ENCODE peak calls at places on chromosome 19, in eight cellular contexts. One of them, this sample, is unnamed.

GRCh38 chr19:43634877-43635560 is 4.6 kb downstream of the CADM4 start:
- DNase-seq in HCT116: no peak
- DNase-seq in Panc1: no peak
- DNase-seq in HepG2: peak; percentile 69
- DNase-seq in K562: no peak
- DNase-seq in A549: no peak
- DNase-seq in SK-N-SH: no peak
- DNase-seq in GM12878: no peak
- DNase-seq in this sample: peak; percentile 77

GRCh38 chr19:41000310-41000737 is 9.2 kb downstream of the CYP2B6 start:
- DNase-seq in SK-N-SH: no peak
- DNase-seq in Panc1: no peak
- DNase-seq in HCT116: peak; percentile 73
- DNase-seq in A549: peak; percentile 53
- DNase-seq in K562: peak; percentile 37
- DNase-seq in GM12878: no peak
- DNase-seq in HepG2: peak; percentile 55
- DNase-seq in this sample: no peak

GRCh38 chr19:28213476-28214082 is 999.4 kb downstream of the UQCRFS1 start:
- DNase-seq in HepG2: no peak
- DNase-seq in A549: peak; percentile 71
- DNase-seq in K562: peak; percentile 23
- DNase-seq in SK-N-SH: peak; percentile 22
- DNase-seq in Panc1: no peak
- DNase-seq in GM12878: no peak
- DNase-seq in HCT116: no peak
- DNase-seq in this sample: peak; percentile 34

GRCh38 chr19:14505488-14506239 is 9.7 kb upstream of the GIPC1 start:
- DNase-seq in HCT116: peak; percentile 82
- DNase-seq in SK-N-SH: peak; percentile 78
- DNase-seq in GM12878: no peak
- DNase-seq in HepG2: peak; percentile 64
- DNase-seq in K562: peak; percentile 83
- DNase-seq in A549: peak; percentile 95
- DNase-seq in Panc1: no peak
- DNase-seq in this sample: peak; percentile 89

GRCh38 chr19:33447336-33448158 is 74.0 kb downstream of the CEBPG start:
- DNase-seq in Panc1: no peak
- DNase-seq in SK-N-SH: no peak
- DNase-seq in K562: no peak
- DNase-seq in A549: no peak
- DNase-seq in GM12878: no peak
- DNase-seq in HCT116: no peak
- DNase-seq in HepG2: no peak
- DNase-seq in this sample: no peak

GRCh38 chr19:51096473-51097165 is 11.6 kb downstream of the CTU1 start:
- DNase-seq in HCT116: peak; percentile 21
- DNase-seq in A549: peak; percentile 31
- DNase-seq in HepG2: no peak
- DNase-seq in GM12878: no peak
- DNase-seq in Panc1: no peak
- DNase-seq in SK-N-SH: no peak
- DNase-seq in K562: no peak
- DNase-seq in this sample: peak; percentile 57

GRCh38 chr19:22601906-22602630 is 32.1 kb upstream of the ZNF492 start:
- DNase-seq in GM12878: no peak
- DNase-seq in HepG2: no peak
- DNase-seq in SK-N-SH: no peak
- DNase-seq in K562: no peak
- DNase-seq in Panc1: no peak
- DNase-seq in A549: no peak
- DNase-seq in HCT116: no peak
- DNase-seq in this sample: no peak

GRCh38 chr19:36125557-36125956 is 10.3 kb downstream of the TBCB start:
- DNase-seq in HCT116: no peak
- DNase-seq in A549: no peak
- DNase-seq in K562: no peak
- DNase-seq in GM12878: no peak
- DNase-seq in SK-N-SH: peak; percentile 3
- DNase-seq in Panc1: no peak
- DNase-seq in HepG2: no peak
- DNase-seq in this sample: no peak

GRCh38 chr19:42528354-42529247 is at the start of gene CEACAM1:
- DNase-seq in K562: no peak
- DNase-seq in HepG2: peak; percentile 75
- DNase-seq in Panc1: no peak
- DNase-seq in A549: no peak
- DNase-seq in GM12878: no peak
- DNase-seq in HCT116: no peak
- DNase-seq in SK-N-SH: no peak
- DNase-seq in this sample: no peak

GRCh38 chr19:3617463-3617862 is 9.1 kb downstream of the CACTIN start:
- DNase-seq in GM12878: no peak
- DNase-seq in HCT116: no peak
- DNase-seq in K562: no peak
- DNase-seq in SK-N-SH: no peak
- DNase-seq in Panc1: no peak
- DNase-seq in HepG2: no peak
- DNase-seq in A549: no peak
- DNase-seq in this sample: peak; percentile 56

GRCh38 chr19:3176715-3177501 is 1.7 kb upstream of the S1PR4 start:
- DNase-seq in HepG2: no peak
- DNase-seq in Panc1: no peak
- DNase-seq in GM12878: no peak
- DNase-seq in SK-N-SH: no peak
- DNase-seq in K562: peak; percentile 84
- DNase-seq in HCT116: peak; percentile 75
- DNase-seq in A549: peak; percentile 83
- DNase-seq in this sample: no peak

GRCh38 chr19:42253245-42254082 is 1.5 kb downstream of the ERF start:
- DNase-seq in HepG2: peak; percentile 59
- DNase-seq in SK-N-SH: peak; percentile 83
- DNase-seq in A549: peak; percentile 81
- DNase-seq in GM12878: no peak
- DNase-seq in HCT116: no peak
- DNase-seq in Panc1: no peak
- DNase-seq in K562: peak; percentile 78
- DNase-seq in this sample: peak; percentile 79

GRCh38 chr19:55447421-55448174 is 4.5 kb upstream of the SHISA7 start:
- DNase-seq in HCT116: no peak
- DNase-seq in A549: peak; percentile 90
- DNase-seq in HepG2: no peak
- DNase-seq in K562: peak; percentile 57
- DNase-seq in GM12878: no peak
- DNase-seq in SK-N-SH: peak; percentile 78
- DNase-seq in Panc1: no peak
- DNase-seq in this sample: peak; percentile 62

GRCh38 chr19:1063030-1063908 is 3.7 kb upstream of the ARHGAP45 start:
- DNase-seq in Panc1: no peak
- DNase-seq in SK-N-SH: peak; percentile 64
- DNase-seq in K562: peak; percentile 87
- DNase-seq in GM12878: no peak
- DNase-seq in HepG2: no peak
- DNase-seq in HCT116: peak; percentile 78
- DNase-seq in A549: peak; percentile 77
- DNase-seq in this sample: peak; percentile 43

GRCh38 chr19:40217921-40218890 is at the start of gene TTC9B:
- DNase-seq in HepG2: no peak
- DNase-seq in SK-N-SH: peak; percentile 95
- DNase-seq in HCT116: no peak
- DNase-seq in GM12878: no peak
- DNase-seq in A549: peak; percentile 51
- DNase-seq in K562: peak; percentile 71
- DNase-seq in Panc1: no peak
- DNase-seq in this sample: peak; percentile 90

GRCh38 chr19:9672893-9673292 is 2.0 kb downstream of the ZNF562 start:
- DNase-seq in K562: peak; percentile 5
- DNase-seq in HCT116: no peak
- DNase-seq in GM12878: no peak
- DNase-seq in HepG2: peak; percentile 14
- DNase-seq in A549: no peak
- DNase-seq in SK-N-SH: no peak
- DNase-seq in Panc1: no peak
- DNase-seq in this sample: no peak

GRCh38 chr19:43482193-43482592 is 16.8 kb upstream of the LYPD3 start:
- DNase-seq in A549: no peak
- DNase-seq in HepG2: no peak
- DNase-seq in K562: no peak
- DNase-seq in HCT116: no peak
- DNase-seq in GM12878: no peak
- DNase-seq in Panc1: no peak
- DNase-seq in SK-N-SH: no peak
- DNase-seq in this sample: no peak

GRCh38 chr19:14300281-14300680 is 81.0 kb upstream of the ADGRE5 start:
- DNase-seq in HepG2: no peak
- DNase-seq in GM12878: no peak
- DNase-seq in SK-N-SH: no peak
- DNase-seq in K562: peak; percentile 39
- DNase-seq in HCT116: peak; percentile 55
- DNase-seq in A549: peak; percentile 66
- DNase-seq in Panc1: no peak
- DNase-seq in this sample: peak; percentile 74

GRCh38 chr19:55535173-55535572 is 1.8 kb downstream of the SBK2 start:
- DNase-seq in A549: no peak
- DNase-seq in K562: no peak
- DNase-seq in HCT116: no peak
- DNase-seq in SK-N-SH: no peak
- DNase-seq in HepG2: no peak
- DNase-seq in Panc1: no peak
- DNase-seq in GM12878: no peak
- DNase-seq in this sample: no peak

GRCh38 chr19:11197291-11198174 is at the start of gene KANK2:
- DNase-seq in A549: peak; percentile 77
- DNase-seq in SK-N-SH: peak; percentile 99
- DNase-seq in HCT116: peak; percentile 50
- DNase-seq in GM12878: peak; percentile 13
- DNase-seq in K562: peak; percentile 87
- DNase-seq in HepG2: peak; percentile 68
- DNase-seq in Panc1: no peak
- DNase-seq in this sample: peak; percentile 91

GRCh38 chr19:11198175-11198534 is 810 bp upstream of the KANK2 start:
- DNase-seq in GM12878: no peak
- DNase-seq in Panc1: no peak
- DNase-seq in SK-N-SH: no peak
- DNase-seq in HepG2: no peak
- DNase-seq in A549: no peak
- DNase-seq in HCT116: no peak
- DNase-seq in K562: no peak
- DNase-seq in this sample: no peak

GRCh38 chr19:11200015-11200574 is 2.8 kb upstream of the KANK2 start:
- DNase-seq in GM12878: no peak
- DNase-seq in K562: no peak
- DNase-seq in HCT116: no peak
- DNase-seq in SK-N-SH: no peak
- DNase-seq in HepG2: no peak
- DNase-seq in Panc1: no peak
- DNase-seq in A549: no peak
- DNase-seq in this sample: no peak

GRCh38 chr19:11199517-11199916 is 2.2 kb upstream of the KANK2 start:
- DNase-seq in GM12878: no peak
- DNase-seq in K562: no peak
- DNase-seq in A549: no peak
- DNase-seq in HCT116: no peak
- DNase-seq in Panc1: no peak
- DNase-seq in HepG2: no peak
- DNase-seq in SK-N-SH: no peak
- DNase-seq in this sample: no peak

DNA sequence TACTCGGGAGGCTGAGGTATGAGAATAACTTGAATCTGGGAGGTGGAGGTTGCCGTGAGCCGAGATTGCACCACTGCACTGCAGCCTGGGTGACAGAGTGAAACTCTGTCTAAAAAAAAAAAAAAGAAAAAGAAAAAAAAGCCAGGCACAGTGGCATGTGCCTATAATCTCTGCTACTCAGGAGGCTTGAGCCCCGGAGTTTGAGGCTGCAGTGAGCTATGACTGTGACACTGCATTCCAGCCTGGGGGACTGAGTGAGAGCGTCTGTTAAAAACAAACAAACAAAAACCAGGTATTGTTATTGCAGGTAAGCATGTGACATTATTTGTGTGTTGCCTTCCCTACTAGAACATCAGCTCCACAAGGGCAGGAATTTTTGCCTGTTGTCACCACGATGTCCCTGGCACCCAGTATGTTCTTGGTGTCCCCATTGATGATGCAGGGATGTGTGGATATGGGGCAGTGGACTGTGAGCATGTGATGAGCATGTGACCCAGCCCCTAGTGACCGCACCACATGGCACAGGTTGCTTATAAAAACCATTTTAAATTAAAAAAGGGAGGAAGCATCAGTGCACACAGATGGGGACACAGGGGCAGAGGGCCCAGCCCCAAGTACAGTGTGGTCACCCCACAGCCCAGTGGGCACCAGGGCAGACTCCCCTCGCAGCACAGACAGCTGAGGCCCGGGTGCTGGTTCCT is 1.6 kb upstream of the KANK2 start:
- DNase-seq in A549: no peak
- DNase-seq in SK-N-SH: no peak
- DNase-seq in HCT116: no peak
- DNase-seq in HepG2: no peak
- DNase-seq in K562: peak; percentile 18
- DNase-seq in GM12878: no peak
- DNase-seq in Panc1: no peak
- DNase-seq in this sample: no peak
- H3K4me1 ChIP-seq in A549: peaks cover 51% of the 10 kb centered on the region
- H3K4me1 ChIP-seq in SK-N-SH: peaks cover 12% of the 10 kb centered on the region
- H3K4me1 ChIP-seq in HCT116: peaks cover 22% of the 10 kb centered on the region
- H3K4me1 ChIP-seq in HepG2: peaks cover 18% of the 10 kb centered on the region
- H3K4me1 ChIP-seq in K562: peaks cover 64% of the 10 kb centered on the region
- H3K4me1 ChIP-seq in GM12878: peaks cover 11% of the 10 kb centered on the region
- H3K4me1 ChIP-seq in Panc1: peaks cover 28% of the 10 kb centered on the region
- H3K4me1 ChIP-seq in this sample: peaks cover 8% of the 10 kb centered on the region

GRCh38 chr19:48085904-48086864 is 24.4 kb downstream of the PLA2G4C start:
- DNase-seq in A549: no peak
- DNase-seq in SK-N-SH: no peak
- DNase-seq in Panc1: no peak
- DNase-seq in HepG2: no peak
- DNase-seq in GM12878: no peak
- DNase-seq in K562: no peak
- DNase-seq in HCT116: no peak
- DNase-seq in this sample: peak; percentile 61
- TF ChIP-seq REST in A549: no peak
- TF ChIP-seq REST in SK-N-SH: no peak
- TF ChIP-seq REST in Panc1: no peak
- TF ChIP-seq REST in HepG2: no peak
- TF ChIP-seq REST in GM12878: no peak
- TF ChIP-seq REST in K562: no peak
- TF ChIP-seq REST in HCT116: no peak
- TF ChIP-seq REST in this sample: no peak

GRCh38 chr19:17111766-17112165 is 36.2 kb downstream of the MYO9B start:
- DNase-seq in A549: no peak
- DNase-seq in K562: no peak
- DNase-seq in GM12878: no peak
- DNase-seq in Panc1: no peak
- DNase-seq in HepG2: no peak
- DNase-seq in HCT116: no peak
- DNase-seq in SK-N-SH: no peak
- DNase-seq in this sample: no peak
- H3K4me1 ChIP-seq in A549: peaks cover 24% of the 10 kb centered on the region
- H3K4me1 ChIP-seq in K562: peaks cover 24% of the 10 kb centered on the region
- H3K4me1 ChIP-seq in GM12878: peaks cover 49% of the 10 kb centered on the region
- H3K4me1 ChIP-seq in Panc1: peaks cover 17% of the 10 kb centered on the region
- H3K4me1 ChIP-seq in HepG2: peaks cover 12% of the 10 kb centered on the region
- H3K4me1 ChIP-seq in HCT116: peaks cover 18% of the 10 kb centered on the region
- H3K4me1 ChIP-seq in SK-N-SH: peaks cover 13% of the 10 kb centered on the region
- H3K4me1 ChIP-seq in this sample: peaks cover 24% of the 10 kb centered on the region

GRCh38 chr19:18070181-18070580 is 16.6 kb downstream of the IL12RB1 start:
- DNase-seq in HepG2: no peak
- DNase-seq in Panc1: no peak
- DNase-seq in A549: no peak
- DNase-seq in K562: no peak
- DNase-seq in GM12878: no peak
- DNase-seq in SK-N-SH: peak; percentile 6
- DNase-seq in HCT116: no peak
- DNase-seq in this sample: no peak
- TF ChIP-seq REST in HepG2: no peak
- TF ChIP-seq REST in Panc1: no peak
- TF ChIP-seq REST in A549: no peak
- TF ChIP-seq REST in K562: no peak
- TF ChIP-seq REST in GM12878: no peak
- TF ChIP-seq REST in SK-N-SH: no peak
- TF ChIP-seq REST in HCT116: no peak
- TF ChIP-seq REST in this sample: no peak

This sample was measured in GM23338.